ENCODE peak calls at places on chromosomes 11 and 22, in six cellular contexts. N is HepG2, J is H1, S is A549, H is WTC11, K is K562. C is an unnamed sample.

GRCh38 chr11:84812351-84813083 is 814.6 kb downstream of the DLG2 start:
- DNase-seq in H (no peak), S (no peak), N (no peak), K (no peak), J (no peak), C (no peak)

GRCh38 chr22:43262990-43263644 is 76.2 kb upstream of the TTLL12 start:
- DNase-seq in K (peak), J (no peak), S (no peak), H (no peak), N (peak), C (no peak)

GRCh38 chr11:62805991-62806441 is 776 bp upstream of the NXF1 start:
- DNase-seq in H (no peak), N (no peak), J (no peak), S (no peak), K (peak), C (no peak)

GRCh38 chr22:31089101-31090100 is 8.3 kb downstream of the SMTN start:
- DNase-seq in J (no peak), S (peak), N (no peak), H (peak), K (peak), C (peak)

GRCh38 chr11:86206296-86206695 is 38.3 kb upstream of the EED start:
- DNase-seq in N (no peak), J (no peak), H (no peak), K (no peak), S (no peak), C (no peak)

GRCh38 chr11:76209956-76210885 is 3.9 kb upstream of the WNT11 start:
- DNase-seq in S (peak), K (no peak), H (no peak), J (no peak), N (no peak), C (peak)

GRCh38 chr11:77172666-77172982 is 44.6 kb downstream of the MYO7A start:
- DNase-seq in N (peak), J (no peak), S (no peak), H (no peak), K (peak), C (peak)

GRCh38 chr11:102810943-102811528 is 13.1 kb upstream of the MMP1 start:
- DNase-seq in S (peak), H (no peak), K (no peak), J (no peak), N (peak), C (peak)

GRCh38 chr11:65793625-65794400 is 7.0 kb downstream of the OVOL1 start:
- DNase-seq in N (no peak), K (no peak), J (no peak), H (no peak), S (no peak), C (no peak)

GRCh38 chr11:134275534-134276395 is at the start of gene GLB1L3:
- DNase-seq in S (peak), H (peak), N (no peak), K (peak), J (no peak), C (no peak)

GRCh38 chr11:9990221-9990973 is 303.6 kb downstream of the SBF2 start:
- DNase-seq in J (no peak), S (peak), N (peak), K (no peak), H (no peak), C (peak)

GRCh38 chr11:77695417-77695816 is 57.8 kb upstream of the CLNS1A start:
- DNase-seq in K (no peak), N (no peak), H (no peak), S (no peak), J (no peak), C (peak)

GRCh38 chr11:92707665-92708064 is 261.8 kb upstream of the MTNR1B start:
- DNase-seq in H (no peak), K (no peak), S (no peak), N (no peak), J (no peak), C (no peak)

GRCh38 chr11:26335903-26336302 is 4.0 kb downstream of the ANO3 start:
- DNase-seq in S (no peak), K (no peak), N (no peak), H (no peak), J (no peak), C (no peak)

GRCh38 chr11:12249590-12250260 is 127.6 kb upstream of the PARVA start:
- DNase-seq in S (no peak), K (no peak), H (no peak), N (no peak), J (no peak), C (peak)

GRCh38 chr11:134322553-134322952 is 9.2 kb upstream of the GLB1L2 start:
- DNase-seq in S (no peak), J (no peak), H (no peak), N (no peak), K (no peak), C (no peak)

GRCh38 chr11:19117760-19118097 is 761 bp downstream of the ZDHHC13 start:
- DNase-seq in K (no peak), H (no peak), S (no peak), J (no peak), N (no peak), C (peak)

GRCh38 chr11:74551754-74552145 is 40.6 kb upstream of the POLD3 start:
- DNase-seq in K (no peak), S (no peak), H (no peak), J (no peak), N (no peak), C (no peak)

GRCh38 chr11:121452609-121453150 is at the start of gene SORL1-AS1:
- DNase-seq in N (no peak), S (peak), K (no peak), H (no peak), J (no peak), C (no peak)

GRCh38 chr11:46658259-46658658 is 40.9 kb downstream of the ATG13 start:
- DNase-seq in K (no peak), S (no peak), J (no peak), N (no peak), H (no peak), C (no peak)

GRCh38 chr11:76207642-76208378 is 1.5 kb upstream of the WNT11 start:
- DNase-seq in K (peak), N (peak), S (peak), J (no peak), H (peak), C (peak)

GRCh38 chr11:116500002-116500832 is 272.6 kb downstream of the BUD13 start:
- DNase-seq in J (no peak), N (no peak), H (no peak), K (no peak), S (no peak), C (no peak)

GRCh38 chr11:110531056-110531756 is 101.5 kb downstream of the FDX1 start:
- DNase-seq in K (no peak), H (no peak), S (no peak), N (no peak), J (no peak), C (no peak)

GRCh38 chr22:35634981-35635540 is 13.2 kb upstream of the APOL6 start:
- DNase-seq in K (peak), J (no peak), H (no peak), N (no peak), S (no peak), C (no peak)

GRCh38 chr22:39263626-39264025 is 18.8 kb upstream of the PDGFB start:
- DNase-seq in J (no peak), K (no peak), S (no peak), N (no peak), H (no peak), C (no peak)

GRCh38 chr11:65431452-65432132 is 9.0 kb downstream of the NEAT1 start:
- DNase-seq in K (no peak), H (no peak), S (peak), N (no peak), J (no peak), C (peak)

GRCh38 chr11:34929794-34930763 is 13.7 kb downstream of the PDHX start:
- DNase-seq in S (peak), K (peak), J (no peak), H (no peak), N (peak), C (no peak)

GRCh38 chr22:36641902-36642640 is 61.5 kb downstream of the CACNG2 start:
- DNase-seq in K (no peak), S (peak), H (no peak), J (no peak), N (no peak), C (no peak)

GRCh38 chr11:30586251-30587144 is at the start of gene MPPED2:
- DNase-seq in J (no peak), K (peak), N (no peak), H (peak), S (peak), C (no peak)

GRCh38 chr22:48926663-48927062 is 901.0 kb downstream of the BRD1 start:
- DNase-seq in H (no peak), S (no peak), K (no peak), J (no peak), N (no peak), C (no peak)

GRCh38 chr11:31813242-31813960 is 2.3 kb upstream of the PAX6 start:
- DNase-seq in K (no peak), J (no peak), H (peak), N (no peak), S (no peak), C (no peak)

GRCh38 chr11:197741-198235 is 4.9 kb downstream of the SCGB1C1 start:
- DNase-seq in N (no peak), S (no peak), K (no peak), J (no peak), H (no peak), C (no peak)

GRCh38 chr11:1754376-1755150 is 4.2 kb upstream of the IFITM10 start:
- DNase-seq in K (no peak), J (no peak), N (no peak), H (no peak), S (no peak), C (no peak)

GRCh38 chr11:92406472-92406871 is 181.9 kb downstream of the FAT3 start:
- DNase-seq in K (no peak), S (no peak), H (no peak), J (no peak), N (no peak), C (no peak)

GRCh38 chr11:6476571-6476970 is 2.8 kb upstream of the TRIM3 start:
- DNase-seq in N (no peak), J (no peak), H (no peak), S (no peak), K (no peak), C (no peak)

GRCh38 chr11:44645832-44646231 is 80.4 kb downstream of the CD82 start:
- DNase-seq in J (no peak), K (no peak), N (no peak), S (no peak), H (no peak), C (no peak)

GRCh38 chr11:94656968-94657367 is 89.8 kb downstream of the PIWIL4 start:
- DNase-seq in S (no peak), J (peak), H (no peak), K (no peak), N (no peak), C (no peak)

GRCh38 chr11:63845911-63846310 is 7.0 kb downstream of the MARK2 start:
- DNase-seq in J (no peak), H (no peak), N (no peak), S (no peak), K (no peak), C (no peak)

GRCh38 chr11:6900327-6900999 is 8.2 kb upstream of the OR2D2 start:
- DNase-seq in J (no peak), H (no peak), K (no peak), N (no peak), S (no peak), C (no peak)

GRCh38 chr11:131632971-131633370 is 262.6 kb downstream of the NTM start:
- DNase-seq in K (no peak), S (no peak), J (no peak), H (no peak), N (no peak), C (no peak)

GRCh38 chr11:131624526-131624925 is 254.1 kb downstream of the NTM start:
- DNase-seq in S (no peak), H (no peak), J (no peak), K (no peak), N (no peak), C (no peak)

GRCh38 chr11:131629925-131630324 is 259.5 kb downstream of the NTM start:
- DNase-seq in J (no peak), S (no peak), K (no peak), N (no peak), H (no peak), C (no peak)

GRCh38 chr11:131626761-131627160 is 256.3 kb downstream of the NTM start:
- DNase-seq in K (no peak), N (no peak), J (no peak), S (no peak), H (no peak), C (no peak)

DNA sequence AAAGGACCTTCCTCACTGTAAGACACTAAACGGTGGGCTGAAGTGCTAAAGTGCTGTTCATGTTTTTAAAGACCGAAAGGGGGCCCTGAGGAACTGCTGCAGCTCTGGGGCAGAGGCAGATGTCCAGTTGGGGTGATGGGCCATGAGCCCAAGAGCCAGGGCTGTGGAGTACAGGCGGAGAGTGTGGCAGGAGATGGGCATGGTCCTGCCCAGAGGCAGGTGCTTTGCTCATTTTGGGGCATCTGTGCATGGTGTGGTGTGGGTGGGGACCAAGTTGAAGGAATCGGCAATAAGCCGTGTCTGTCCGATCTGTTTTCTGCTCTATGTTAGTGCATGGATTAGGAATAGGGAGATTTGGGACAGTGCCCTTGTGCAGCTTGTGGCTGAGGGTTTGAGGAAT is 258.3 kb downstream of the NTM start:
- DNase-seq in K (no peak), J (no peak), H (no peak), S (no peak), N (no peak), C (no peak)
- TF ChIP-seq MAX in K (no peak), J (no peak), H (no peak), S (no peak), N (no peak), C (no peak)

GRCh38 chr11:118607401-118608267 is at the start of gene PHLDB1:
- DNase-seq in S (peak), K (peak), H (peak), J (no peak), N (peak), C (peak)

GRCh38 chr11:118606844-118607228 is 579 bp upstream of the PHLDB1 start:
- DNase-seq in K (no peak), J (no peak), N (no peak), H (no peak), S (no peak), C (no peak)

GRCh38 chr11:118604566-118604965 is 2.8 kb upstream of the PHLDB1 start:
- DNase-seq in S (no peak), J (no peak), K (peak), H (no peak), N (no peak), C (no peak)

GRCh38 chr11:118606157-118606843 is 1.1 kb upstream of the PHLDB1 start:
- DNase-seq in S (no peak), J (no peak), K (peak), H (peak), N (no peak), C (no peak)

GRCh38 chr11:118605116-118605867 is 2.1 kb upstream of the PHLDB1 start:
- DNase-seq in S (no peak), H (no peak), J (no peak), K (peak), N (peak), C (peak)
- TF ChIP-seq JUN in S (no peak), H (no peak), J (no peak), K (no peak), N (no peak), C (no peak)

GRCh38 chr22:17903564-17904295 is 120.6 kb downstream of the MICAL3 start:
- DNase-seq in S (no peak), H (peak), N (no peak), J (no peak), K (no peak), C (peak)
- TF ChIP-seq MAX in S (no peak), H (no peak), N (no peak), J (no peak), K (no peak), C (no peak)

GRCh38 chr22:33563568-33563967 is 356.7 kb downstream of the LARGE1 start:
- DNase-seq in S (no peak), H (no peak), J (no peak), N (no peak), K (no peak), C (no peak)
- TF ChIP-seq JUN in S (no peak), H (no peak), J (no peak), N (no peak), K (no peak), C (no peak)

DNA sequence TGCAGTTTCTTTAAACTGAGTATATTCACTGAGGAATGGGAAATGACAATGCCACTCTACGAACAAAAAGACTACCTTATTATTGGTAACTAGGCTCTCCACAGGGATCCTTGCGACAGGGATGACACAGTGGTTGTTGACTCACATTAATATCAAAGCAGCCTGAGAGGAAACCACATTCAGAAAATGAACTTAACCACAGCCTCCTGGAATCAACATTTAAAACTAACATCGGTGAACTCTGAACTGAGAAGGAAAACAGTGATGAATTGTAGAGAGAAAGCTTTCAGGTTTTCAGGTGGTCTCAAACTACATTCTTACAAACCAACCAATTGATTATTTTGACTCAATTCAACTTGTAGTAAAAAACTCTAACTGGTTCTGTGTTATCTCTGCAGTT is 90.3 kb upstream of the MTMR2 start:
- DNase-seq in J (no peak), S (peak), K (no peak), H (no peak), N (peak), C (no peak)
- TF ChIP-seq MAX in J (no peak), S (no peak), K (no peak), H (no peak), N (no peak), C (no peak)

GRCh38 chr11:109123811-109124787 is 297.9 kb upstream of the C11orf87 start:
- DNase-seq in J (no peak), S (no peak), K (no peak), H (peak), N (no peak), C (no peak)
- TF ChIP-seq JUN in J (no peak), S (no peak), K (no peak), H (no peak), N (no peak), C (no peak)

GRCh38 chr11:112786196-112786595 is 175.0 kb upstream of the NCAM1 start:
- DNase-seq in K (no peak), S (no peak), H (no peak), N (no peak), J (no peak), C (no peak)

GRCh38 chr11:112785104-112785503 is 176.1 kb upstream of the NCAM1 start:
- DNase-seq in S (no peak), N (no peak), J (no peak), H (no peak), K (no peak), C (no peak)

GRCh38 chr11:112783945-112784322 is 177.3 kb upstream of the NCAM1 start:
- DNase-seq in N (no peak), S (no peak), K (no peak), J (no peak), H (no peak), C (no peak)

GRCh38 chr11:112785717-112786116 is 175.5 kb upstream of the NCAM1 start:
- DNase-seq in N (no peak), J (no peak), K (no peak), H (no peak), S (no peak), C (no peak)

DNA sequence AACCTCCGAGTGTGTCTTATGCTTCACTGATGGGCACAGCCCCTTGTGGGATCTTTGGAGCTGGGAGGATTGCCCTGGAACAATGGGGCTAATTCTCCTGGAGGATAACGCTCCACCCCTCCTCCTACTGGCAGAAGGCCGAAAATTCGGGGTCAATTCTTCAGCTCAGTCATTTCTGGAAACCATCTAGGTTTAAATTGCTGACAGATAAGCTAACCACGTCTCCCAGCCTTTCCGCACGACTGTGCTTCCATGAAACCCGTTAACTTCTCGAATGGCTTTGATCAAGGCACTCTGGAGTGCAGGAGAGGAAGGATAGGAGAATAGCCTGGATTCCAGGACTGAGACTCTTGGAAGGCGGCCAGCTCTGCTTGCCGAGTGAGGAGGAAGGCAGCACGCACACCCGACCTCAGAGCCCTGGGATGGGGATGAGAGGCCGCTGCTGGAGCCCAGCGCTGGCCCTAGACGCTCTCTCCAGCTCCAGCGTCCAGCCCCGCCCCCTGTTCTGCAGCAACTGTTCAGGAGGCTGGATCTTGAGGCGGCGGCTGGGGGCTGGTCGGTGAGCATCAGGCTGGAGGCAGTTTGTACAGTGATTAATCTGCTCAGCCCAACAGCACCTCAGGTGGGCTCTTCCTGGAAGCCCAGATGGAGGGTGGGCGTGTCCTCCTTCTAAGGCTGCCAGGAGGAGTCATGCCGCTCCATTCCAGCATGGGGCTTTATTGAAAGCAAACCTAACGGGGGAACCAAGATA is 176.7 kb upstream of the NCAM1 start:
- DNase-seq in S (no peak), K (no peak), H (no peak), N (no peak), J (no peak), C (no peak)
- TF ChIP-seq MAX in S (no peak), K (no peak), H (no peak), N (no peak), J (no peak), C (no peak)

DNA sequence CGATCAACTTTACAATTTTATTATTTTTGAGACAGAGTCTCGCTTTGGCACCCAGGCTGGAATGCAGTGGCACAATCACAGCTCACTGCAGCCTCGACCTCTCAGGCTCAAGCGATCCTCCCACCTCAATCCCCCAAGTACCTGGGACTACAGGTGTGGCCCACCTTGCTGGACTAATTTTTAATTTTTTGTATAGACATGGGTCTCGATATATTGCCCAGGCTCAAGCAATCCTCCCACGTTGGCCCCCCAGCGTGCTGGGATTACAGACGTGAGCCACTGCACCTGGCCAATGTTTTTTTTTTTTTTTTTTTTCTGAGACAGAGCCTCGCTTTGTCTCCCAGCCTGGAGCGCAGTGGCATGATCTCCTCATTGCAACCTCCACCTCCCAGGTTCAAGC is 2.0 kb upstream of the PPFIA1 start:
- DNase-seq in K (no peak), S (no peak), H (no peak), N (no peak), J (no peak), C (no peak)
- TF ChIP-seq JUN in K (no peak), S (no peak), H (no peak), N (no peak), J (no peak), C (no peak)

GRCh38 chr11:66856496-66857233 is at the start of gene LRFN4:
- DNase-seq in S (peak), H (peak), K (peak), J (no peak), N (no peak), C (no peak)
- TF ChIP-seq MAX in S (peak), H (peak), K (peak), J (peak), N (peak), C (peak)

C was measured in endothelial cell of umbilical vein.